ENCODE peak calls at places on chromosomes 2 and 18, in four cellular contexts. N is H54, Q is Kasumi-1, V is hepatic stellate cell. U is an unnamed sample.

GRCh38 chr2:217902281-217903141 is 100.3 kb downstream of the TNS1 start:
- DNase-seq in N (no peak), Q (peak; percentile 20), V (peak; percentile 88), U (peak; percentile 23)

GRCh38 chr2:60641866-60642788 is 88.7 kb upstream of the BCL11A start:
- DNase-seq in N (peak; percentile 14), Q (peak; percentile 62), V (peak; percentile 24), U (peak; percentile 77)

GRCh38 chr2:95574506-95574905 is 17.3 kb upstream of the TRIM43 start:
- DNase-seq in N (no peak), Q (no peak), V (no peak), U (no peak)

GRCh38 chr2:127663566-127664064 is 11.7 kb downstream of the LIMS2 start:
- DNase-seq in N (no peak), Q (no peak), V (no peak), U (no peak)

GRCh38 chr18:34738173-34738894 is 28.2 kb downstream of the DTNA start:
- DNase-seq in N (no peak), Q (no peak), V (no peak), U (peak; percentile 54)

GRCh38 chr2:210443527-210443926 is 33.0 kb downstream of the LANCL1 start:
- DNase-seq in N (no peak), Q (no peak), V (no peak), U (no peak)

GRCh38 chr18:8745355-8746014 is 40.1 kb downstream of the MTCL1 start:
- DNase-seq in N (no peak), Q (no peak), V (no peak), U (no peak)

GRCh38 chr2:3307901-3308300 is 69.7 kb downstream of the EIPR1 start:
- DNase-seq in N (no peak), Q (no peak), V (no peak), U (no peak)

GRCh38 chr2:72147971-72148369 is 308 bp upstream of the CYP26B1 start:
- DNase-seq in N (no peak), Q (no peak), V (no peak), U (no peak)

GRCh38 chr18:9135912-9136314 is 668 bp upstream of the ANKRD12 start:
- DNase-seq in N (no peak), Q (peak; percentile 23), V (no peak), U (peak; percentile 33)

GRCh38 chr2:238954841-238955521 is 107.1 kb downstream of the TWIST2 start:
- DNase-seq in N (no peak), Q (no peak), V (no peak), U (no peak)

GRCh38 chr2:126809357-126809756 is 89.3 kb upstream of the TEX51 start:
- DNase-seq in N (no peak), Q (no peak), V (no peak), U (no peak)

GRCh38 chr2:191499874-191500565 is 177.9 kb upstream of the NABP1 start:
- DNase-seq in N (no peak), Q (no peak), V (no peak), U (peak; percentile 74)

GRCh38 chr2:69980408-69980807 is 19.0 kb upstream of the ASPRV1 start:
- DNase-seq in N (no peak), Q (no peak), V (peak; percentile 53), U (peak; percentile 83)

GRCh38 chr2:208358758-208359631 is 47.6 kb upstream of the PTH2R start:
- DNase-seq in N (no peak), Q (peak; percentile 87), V (no peak), U (peak; percentile 19)

GRCh38 chr2:235908826-235909225 is 259.4 kb downstream of the GBX2 start:
- DNase-seq in N (no peak), Q (no peak), V (no peak), U (no peak)

GRCh38 chr2:223203971-223204370 is 152.0 kb downstream of the KCNE4 start:
- DNase-seq in N (no peak), Q (no peak), V (peak; percentile 7), U (peak; percentile 52)